ENCODE peak calls at places on chromosomes 4 and X, in four cellular contexts. One of them, this sample, is unnamed.

GRCh38 chrX:29617725-29618124 is 597.6 kb upstream of the MAGEB2 start:
- DNase-seq in lung: no peak
- DNase-seq in fibroblast of mammary gland: peak; percentile 8
- DNase-seq in ascending aorta: no peak
- DNase-seq in this sample: no peak

GRCh38 chr4:82043809-82044137 is 330.0 kb downstream of the HNRNPD start:
- DNase-seq in ascending aorta: no peak
- DNase-seq in lung: no peak
- DNase-seq in fibroblast of mammary gland: no peak
- DNase-seq in this sample: no peak

GRCh38 chrX:65196758-65197371 is 220.6 kb upstream of the ZC4H2 start:
- DNase-seq in ascending aorta: no peak
- DNase-seq in fibroblast of mammary gland: no peak
- DNase-seq in lung: no peak
- DNase-seq in this sample: no peak

GRCh38 chrX:1031521-1032430 is 180.7 kb downstream of the CRLF2 start:
- DNase-seq in ascending aorta: no peak
- DNase-seq in lung: no peak
- DNase-seq in fibroblast of mammary gland: no peak
- DNase-seq in this sample: no peak

GRCh38 chrX:117002981-117003380 is 540.2 kb upstream of the CT83 start:
- DNase-seq in fibroblast of mammary gland: no peak
- DNase-seq in ascending aorta: no peak
- DNase-seq in lung: no peak
- DNase-seq in this sample: no peak

GRCh38 chr4:180652533-180652932 is 1590.7 kb upstream of the TENM3 start:
- DNase-seq in lung: no peak
- DNase-seq in fibroblast of mammary gland: no peak
- DNase-seq in ascending aorta: no peak
- DNase-seq in this sample: no peak

GRCh38 chrX:153520286-153520917 is 3.0 kb downstream of the ATP2B3 start:
- DNase-seq in ascending aorta: no peak
- DNase-seq in lung: no peak
- DNase-seq in fibroblast of mammary gland: no peak
- DNase-seq in this sample: no peak

GRCh38 chrX:123859409-123859827 is 435 bp upstream of the XIAP start:
- DNase-seq in ascending aorta: peak; percentile 15
- DNase-seq in lung: no peak
- DNase-seq in fibroblast of mammary gland: no peak
- DNase-seq in this sample: no peak

GRCh38 chr4:185429660-185430059 is 3.9 kb upstream of the UFSP2 start:
- DNase-seq in fibroblast of mammary gland: no peak
- DNase-seq in ascending aorta: no peak
- DNase-seq in lung: no peak
- DNase-seq in this sample: no peak

GRCh38 chr4:32147446-32148064 is 1427.4 kb downstream of the PCDH7 start:
- DNase-seq in fibroblast of mammary gland: no peak
- DNase-seq in lung: no peak
- DNase-seq in ascending aorta: no peak
- DNase-seq in this sample: no peak

GRCh38 chr4:110275871-110276270 is 77.5 kb upstream of the ELOVL6 start:
- DNase-seq in ascending aorta: no peak
- DNase-seq in lung: no peak
- DNase-seq in fibroblast of mammary gland: peak; percentile 29
- DNase-seq in this sample: peak; percentile 14

GRCh38 chr4:187172340-187172761 is 448.7 kb upstream of the FAT1 start:
- DNase-seq in fibroblast of mammary gland: peak; percentile 78
- DNase-seq in ascending aorta: no peak
- DNase-seq in lung: no peak
- DNase-seq in this sample: peak; percentile 42

GRCh38 chr4:117773067-117773946 is 261.0 kb upstream of the NDST3 start:
- DNase-seq in fibroblast of mammary gland: no peak
- DNase-seq in lung: no peak
- DNase-seq in ascending aorta: no peak
- DNase-seq in this sample: no peak

GRCh38 chr4:5804656-5805055 is 88.2 kb downstream of the CRMP1 start:
- DNase-seq in ascending aorta: no peak
- DNase-seq in fibroblast of mammary gland: no peak
- DNase-seq in lung: no peak
- DNase-seq in this sample: no peak

DNA sequence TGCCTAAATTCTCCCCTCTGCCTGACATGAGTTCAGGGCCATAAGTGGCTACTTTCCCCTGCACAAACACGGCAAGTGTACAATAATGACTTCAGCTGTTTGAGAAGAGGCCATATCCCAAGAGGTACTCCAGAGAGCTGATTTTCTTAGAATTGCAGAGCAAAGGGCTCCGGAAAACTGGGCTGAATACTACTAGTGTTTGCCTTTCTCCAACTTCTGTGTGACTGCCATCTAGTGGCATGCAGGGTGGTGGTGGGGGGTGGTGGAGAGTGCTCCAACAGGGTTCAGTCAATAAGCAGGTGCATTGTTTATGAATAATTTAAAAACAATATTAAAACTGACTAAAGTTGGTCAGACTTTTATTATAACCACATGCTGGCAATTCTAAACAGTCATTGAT is 130.0 kb downstream of the CHRDL1 start:
- DNase-seq in fibroblast of mammary gland: peak; percentile 45
- DNase-seq in lung: peak; percentile 63
- DNase-seq in ascending aorta: no peak
- DNase-seq in this sample: peak; percentile 11
- TF ChIP-seq CTCF in fibroblast of mammary gland: peak; percentile 69
- TF ChIP-seq CTCF in lung: no peak
- TF ChIP-seq CTCF in ascending aorta: no peak
- TF ChIP-seq CTCF in this sample: peak; percentile 51

GRCh38 chr4:54914781-54915180 is 210.6 kb downstream of the KDR start:
- DNase-seq in ascending aorta: no peak
- DNase-seq in fibroblast of mammary gland: no peak
- DNase-seq in lung: no peak
- DNase-seq in this sample: no peak
- H3K4me3 ChIP-seq in ascending aorta: no peak overlapping the region
- H3K4me3 ChIP-seq in fibroblast of mammary gland: no peak overlapping the region
- H3K4me3 ChIP-seq in lung: no peak overlapping the region
- H3K4me3 ChIP-seq in this sample: no peak overlapping the region

DNA sequence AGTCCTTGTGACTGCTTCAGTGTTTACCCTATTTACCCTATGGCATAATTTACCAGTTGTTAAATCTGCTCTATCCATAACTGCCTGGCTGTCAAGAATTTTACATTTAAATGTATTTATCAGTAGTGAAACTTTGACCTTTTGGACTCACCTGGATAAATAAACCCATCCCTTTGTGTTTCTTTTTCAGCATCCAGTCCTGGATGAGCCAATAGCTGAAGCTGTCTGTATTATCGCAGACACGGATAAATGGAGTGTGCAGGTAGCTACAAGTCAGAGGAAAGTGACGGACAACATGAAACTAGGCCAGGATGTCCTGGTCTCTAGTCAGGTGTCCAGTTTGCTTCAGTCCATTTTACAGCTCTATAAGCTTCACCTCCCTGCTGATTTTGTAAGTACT is 122.4 kb downstream of the FNIP2 start:
- DNase-seq in lung: no peak
- DNase-seq in ascending aorta: no peak
- DNase-seq in fibroblast of mammary gland: no peak
- DNase-seq in this sample: no peak
- TF ChIP-seq CTCF in lung: no peak
- TF ChIP-seq CTCF in ascending aorta: no peak
- TF ChIP-seq CTCF in fibroblast of mammary gland: no peak
- TF ChIP-seq CTCF in this sample: no peak

DNA sequence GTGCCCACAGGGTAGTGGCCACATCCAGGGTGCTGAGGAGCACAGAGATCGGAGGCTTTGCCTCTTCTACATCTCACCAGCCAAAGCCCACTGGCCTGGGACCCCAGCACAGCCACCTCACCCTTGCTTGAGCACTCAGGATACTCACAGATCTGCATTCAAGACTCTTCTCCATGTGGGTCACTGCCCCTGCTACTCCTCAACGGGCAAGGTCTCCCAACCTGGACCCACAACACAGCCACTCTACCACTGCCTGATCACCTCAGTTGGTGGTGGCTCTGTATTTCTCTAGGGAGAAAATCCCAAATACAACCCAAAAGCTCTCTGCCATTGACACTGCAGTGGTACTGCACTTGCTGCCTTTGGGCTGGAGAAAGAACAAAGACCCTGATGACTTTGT is 190.3 kb upstream of the KLHL4 start:
- DNase-seq in ascending aorta: no peak
- DNase-seq in lung: no peak
- DNase-seq in fibroblast of mammary gland: no peak
- DNase-seq in this sample: no peak
- H3K4me3 ChIP-seq in ascending aorta: no peak overlapping the region
- H3K4me3 ChIP-seq in lung: no peak overlapping the region
- H3K4me3 ChIP-seq in fibroblast of mammary gland: no peak overlapping the region
- H3K4me3 ChIP-seq in this sample: no peak overlapping the region

GRCh38 chrX:19599253-19599652 is 83.9 kb upstream of the MAP3K15 start:
- DNase-seq in lung: no peak
- DNase-seq in ascending aorta: no peak
- DNase-seq in fibroblast of mammary gland: no peak
- DNase-seq in this sample: no peak

GRCh38 chrX:19595036-19595435 is 79.7 kb upstream of the MAP3K15 start:
- DNase-seq in ascending aorta: no peak
- DNase-seq in lung: no peak
- DNase-seq in fibroblast of mammary gland: peak; percentile 62
- DNase-seq in this sample: peak; percentile 65

GRCh38 chrX:19589105-19589504 is 73.8 kb upstream of the MAP3K15 start:
- DNase-seq in ascending aorta: no peak
- DNase-seq in lung: no peak
- DNase-seq in fibroblast of mammary gland: no peak
- DNase-seq in this sample: no peak

GRCh38 chrX:19592952-19593351 is 77.6 kb upstream of the MAP3K15 start:
- DNase-seq in lung: no peak
- DNase-seq in fibroblast of mammary gland: no peak
- DNase-seq in ascending aorta: no peak
- DNase-seq in this sample: no peak

GRCh38 chrX:19593684-19594083 is 78.4 kb upstream of the MAP3K15 start:
- DNase-seq in fibroblast of mammary gland: peak; percentile 61
- DNase-seq in lung: no peak
- DNase-seq in ascending aorta: no peak
- DNase-seq in this sample: peak; percentile 68
- TF ChIP-seq CTCF in fibroblast of mammary gland: peak; percentile 55
- TF ChIP-seq CTCF in lung: peak; percentile 33
- TF ChIP-seq CTCF in ascending aorta: peak; percentile 53
- TF ChIP-seq CTCF in this sample: peak; percentile 49

GRCh38 chrX:138709886-138710285 is 1.6 kb downstream of the FGF13 start:
- DNase-seq in lung: no peak
- DNase-seq in ascending aorta: no peak
- DNase-seq in fibroblast of mammary gland: no peak
- DNase-seq in this sample: no peak
- H3K4me3 ChIP-seq in lung: no peak overlapping the region
- H3K4me3 ChIP-seq in ascending aorta: peak overlapping the region; percentile 44
- H3K4me3 ChIP-seq in fibroblast of mammary gland: no peak overlapping the region
- H3K4me3 ChIP-seq in this sample: no peak overlapping the region

GRCh38 chrX:132491191-132491590 is 2.4 kb upstream of the MBNL3 start:
- DNase-seq in ascending aorta: no peak
- DNase-seq in lung: no peak
- DNase-seq in fibroblast of mammary gland: no peak
- DNase-seq in this sample: no peak
- TF ChIP-seq CTCF in ascending aorta: no peak
- TF ChIP-seq CTCF in lung: no peak
- TF ChIP-seq CTCF in fibroblast of mammary gland: no peak
- TF ChIP-seq CTCF in this sample: no peak

DNA sequence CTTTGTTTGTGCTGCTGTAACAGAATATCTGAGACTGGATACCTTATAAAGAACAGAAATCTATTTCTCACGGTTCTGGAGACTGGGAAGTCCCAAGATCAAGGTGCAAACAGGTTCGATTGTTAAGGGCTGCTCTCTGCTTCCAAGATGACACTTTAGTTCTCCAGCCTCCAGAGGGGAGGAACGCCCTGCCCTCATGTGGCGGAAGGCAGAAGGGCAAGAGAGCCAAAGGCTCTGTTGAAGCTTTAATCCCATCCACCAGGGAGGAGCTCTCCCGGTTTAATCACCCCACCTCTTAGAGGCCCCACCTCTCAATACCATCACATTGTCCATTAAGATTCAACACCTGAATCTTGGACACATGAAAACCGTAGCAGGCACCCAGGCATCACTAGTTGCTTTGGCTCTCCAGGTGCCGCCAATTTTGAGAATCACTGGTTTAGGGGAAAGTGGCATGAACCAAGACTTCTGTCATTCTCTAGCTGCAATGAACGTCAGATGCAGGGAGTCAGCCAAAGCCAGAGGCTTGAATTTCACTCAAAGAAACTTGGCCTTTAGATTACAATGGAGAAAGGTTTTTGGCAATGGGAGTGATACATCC is 15.6 kb downstream of the FHL1 start:
- DNase-seq in fibroblast of mammary gland: peak; percentile 63
- DNase-seq in lung: no peak
- DNase-seq in ascending aorta: no peak
- DNase-seq in this sample: peak; percentile 64
- H3K4me3 ChIP-seq in fibroblast of mammary gland: no peak overlapping the region
- H3K4me3 ChIP-seq in lung: no peak overlapping the region
- H3K4me3 ChIP-seq in ascending aorta: no peak overlapping the region
- H3K4me3 ChIP-seq in this sample: no peak overlapping the region

This sample was measured in fibroblast of pulmonary artery.